ENCODE peak calls at places on chromosomes 5 and 9, in five cellular contexts. Q, I, M, R and U are unnamed samples.
A peak's percentile ranks its signal among the peaks of the same experiment; 100 is the strongest.

GRCh38 chr9:89597711-89598707 is 6.8 kb upstream of the GADD45G start:
- DNase-seq in Q (peak; percentile 55), I (peak; percentile 22), M (peak; percentile 77), R (peak; percentile 59), U (no peak)

GRCh38 chr5:16673241-16673998 is 56.6 kb upstream of the RETREG1 start:
- DNase-seq in Q (no peak), I (no peak), M (no peak), R (no peak), U (no peak)

GRCh38 chr5:13498279-13498678 is 446.2 kb downstream of the DNAH5 start:
- DNase-seq in Q (no peak), I (no peak), M (no peak), R (no peak), U (no peak)

GRCh38 chr5:16461782-16462181 is 3.8 kb downstream of the ZNF622 start:
- DNase-seq in Q (no peak), I (peak; percentile 82), M (no peak), R (no peak), U (no peak)

GRCh38 chr5:90054612-90055011 is 354.9 kb downstream of the CETN3 start:
- DNase-seq in Q (no peak), I (no peak), M (no peak), R (no peak), U (no peak)

GRCh38 chr9:16633794-16634193 is 236.7 kb downstream of the BNC2 start:
- DNase-seq in Q (no peak), I (no peak), M (no peak), R (no peak), U (no peak)

GRCh38 chr5:134240421-134240962 is 14.6 kb upstream of the PPP2CA start:
- DNase-seq in Q (no peak), I (no peak), M (peak; percentile 51), R (peak; percentile 38), U (no peak)

GRCh38 chr9:79581388-79581787 is 9.6 kb downstream of the TLE4 start:
- DNase-seq in Q (no peak), I (peak; percentile 59), M (peak; percentile 87), R (no peak), U (peak; percentile 46)

GRCh38 chr5:29143266-29143665 is 2050.2 kb upstream of the CDH6 start:
- DNase-seq in Q (no peak), I (no peak), M (no peak), R (no peak), U (no peak)

GRCh38 chr5:133888625-133888991 is 79.8 kb downstream of the C5orf15 start:
- DNase-seq in Q (no peak), I (no peak), M (no peak), R (no peak), U (no peak)

GRCh38 chr5:6193315-6193714 is 185.0 kb downstream of the MED10 start:
- DNase-seq in Q (no peak), I (no peak), M (no peak), R (no peak), U (no peak)